ENCODE peak calls at places on chromosomes 7 and 10, in seven cellular contexts. N is effector memory CD4-positive, alpha-beta T cell; B is psoas muscle; A is left ventricle myocardium inferior; E is tibial nerve; L is lower lobe of right lung; R is fibroblast of lung. S is an unnamed sample. For H3K36me3 and H3K4me1, the result is how much of the 10 kb centered on the place peaks cover.

GRCh38 chr10:73931767-73932624 is 21.1 kb downstream of the PLAU start:
- DNase-seq in N (peak), B (no peak), A (no peak), E (no peak), L (peak), R (peak), S (peak)

GRCh38 chr10:123570051-123570897 is 95.9 kb upstream of the GPR26 start:
- DNase-seq in N (no peak), B (no peak), A (no peak), E (no peak), L (no peak), R (no peak), S (no peak)

GRCh38 chr10:117373848-117374505 is 1.3 kb downstream of the PDZD8 start:
- DNase-seq in N (peak), B (peak), A (peak), E (no peak), L (peak), R (peak), S (peak)

GRCh38 chr7:140084972-140085371 is 22.2 kb upstream of the PARP12 start:
- DNase-seq in N (no peak), B (no peak), A (peak), E (no peak), L (no peak), R (no peak), S (no peak)

GRCh38 chr10:60114765-60115586 is 208.6 kb upstream of the CCDC6 start:
- DNase-seq in N (no peak), B (no peak), A (no peak), E (no peak), L (no peak), R (peak), S (no peak)

GRCh38 chr10:61285749-61286148 is 167.4 kb downstream of the TMEM26 start:
- DNase-seq in N (no peak), B (no peak), A (no peak), E (no peak), L (no peak), R (peak), S (no peak)

GRCh38 chr7:78197447-78197846 is 398.9 kb downstream of the PHTF2 start:
- DNase-seq in N (no peak), B (no peak), A (no peak), E (no peak), L (no peak), R (peak), S (no peak)

GRCh38 chr7:151091431-151091830 is 5.2 kb downstream of the AGAP3 start:
- DNase-seq in N (no peak), B (no peak), A (no peak), E (no peak), L (no peak), R (no peak), S (no peak)

GRCh38 chr10:132099701-132100481 is 34.1 kb downstream of the JAKMIP3 start:
- DNase-seq in N (no peak), B (no peak), A (no peak), E (no peak), L (peak), R (no peak), S (no peak)

GRCh38 chr10:48685731-48686130 is 1.1 kb downstream of the WDFY4 start:
- DNase-seq in N (no peak), B (no peak), A (no peak), E (no peak), L (no peak), R (no peak), S (no peak)

GRCh38 chr7:26117142-26117807 is 34.7 kb upstream of the NFE2L3 start:
- DNase-seq in N (no peak), B (no peak), A (no peak), E (no peak), L (no peak), R (no peak), S (no peak)

GRCh38 chr7:11650504-11650903 is 181.5 kb downstream of the THSD7A start:
- DNase-seq in N (no peak), B (no peak), A (no peak), E (no peak), L (no peak), R (no peak), S (no peak)

GRCh38 chr10:79982486-79982800 is 33.5 kb upstream of the SFTPD start:
- DNase-seq in N (no peak), B (no peak), A (no peak), E (no peak), L (no peak), R (peak), S (no peak)
- H3K4me3 ChIP-seq in N (no peak), B (peak), A (peak), E (peak), L (peak), R (no peak), S (no peak)

GRCh38 chr7:134781171-134781570 is 1.7 kb downstream of the CALD1 start:
- DNase-seq in N (no peak), B (no peak), A (no peak), E (no peak), L (no peak), R (no peak), S (no peak)

GRCh38 chr7:134784251-134785049 is 5.0 kb downstream of the CALD1 start:
- DNase-seq in N (no peak), B (no peak), A (no peak), E (no peak), L (no peak), R (peak), S (no peak)

GRCh38 chr7:134785842-134786241 is 6.4 kb downstream of the CALD1 start:
- DNase-seq in N (no peak), B (no peak), A (no peak), E (no peak), L (no peak), R (no peak), S (no peak)

GRCh38 chr7:134782121-134782623 is 2.7 kb downstream of the CALD1 start:
- DNase-seq in N (no peak), B (no peak), A (no peak), E (no peak), L (no peak), R (peak), S (no peak)

GRCh38 chr7:134783294-134784069 is 4.0 kb downstream of the CALD1 start:
- DNase-seq in N (no peak), B (no peak), A (no peak), E (no peak), L (no peak), R (no peak), S (no peak)
- H3K36me3 ChIP-seq in N (under half), B (under half), A (under half), E (under half), L (under half), R (under half), S (under half)

GRCh38 chr7:12839508-12840153 is 152.2 kb downstream of the ARL4A start:
- DNase-seq in N (no peak), B (no peak), A (no peak), E (no peak), L (no peak), R (no peak), S (no peak)

GRCh38 chr7:12827920-12828319 is 140.5 kb downstream of the ARL4A start:
- DNase-seq in N (no peak), B (no peak), A (no peak), E (no peak), L (no peak), R (peak), S (no peak)

GRCh38 chr7:12834782-12835181 is 147.3 kb downstream of the ARL4A start:
- DNase-seq in N (no peak), B (no peak), A (no peak), E (no peak), L (no peak), R (no peak), S (no peak)

GRCh38 chr7:12831024-12831423 is 143.6 kb downstream of the ARL4A start:
- DNase-seq in N (no peak), B (no peak), A (no peak), E (no peak), L (no peak), R (no peak), S (no peak)

GRCh38 chr7:12833829-12834228 is 146.4 kb downstream of the ARL4A start:
- DNase-seq in N (no peak), B (no peak), A (no peak), E (no peak), L (no peak), R (no peak), S (no peak)
- H3K4me1 ChIP-seq in N (under half), B (under half), A (under half), E (under half), L (under half), R (under half), S (under half)

DNA sequence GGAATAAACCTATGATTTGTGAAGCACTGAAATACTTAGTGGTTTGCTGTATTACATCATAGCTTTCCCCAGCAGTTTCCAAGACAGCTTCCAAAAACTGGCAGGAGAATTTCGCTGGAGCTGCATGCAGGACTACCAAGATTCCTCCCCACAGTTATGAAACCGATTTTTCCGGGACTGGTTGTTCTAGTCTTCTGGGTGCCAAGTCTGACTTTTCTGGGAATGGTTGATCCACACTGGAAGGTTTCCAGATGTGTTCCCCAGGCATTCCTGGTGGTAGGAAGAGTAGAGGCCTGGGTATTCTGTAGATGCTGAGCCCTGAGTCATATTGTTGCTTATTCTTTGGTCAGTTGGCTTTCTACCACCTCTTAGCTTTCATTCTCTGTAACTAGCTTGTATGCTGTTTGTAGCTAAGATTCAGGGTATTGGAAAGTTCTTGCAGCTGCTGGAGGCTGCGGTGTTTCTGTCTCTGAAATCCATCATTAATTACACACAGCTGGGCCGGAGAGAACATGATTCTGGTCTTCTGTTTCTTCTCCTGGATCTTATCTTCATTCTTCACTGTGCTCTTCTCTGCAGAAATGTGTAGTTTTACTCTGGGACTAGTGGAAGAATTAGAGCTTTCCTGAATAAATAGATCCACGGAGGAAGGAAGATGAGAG is 6.3 kb downstream of the ABCC2 start:
- DNase-seq in N (no peak), B (no peak), A (no peak), E (peak), L (no peak), R (peak), S (no peak)
- H3K4me3 ChIP-seq in N (no peak), B (no peak), A (no peak), E (no peak), L (no peak), R (no peak), S (no peak)

DNA sequence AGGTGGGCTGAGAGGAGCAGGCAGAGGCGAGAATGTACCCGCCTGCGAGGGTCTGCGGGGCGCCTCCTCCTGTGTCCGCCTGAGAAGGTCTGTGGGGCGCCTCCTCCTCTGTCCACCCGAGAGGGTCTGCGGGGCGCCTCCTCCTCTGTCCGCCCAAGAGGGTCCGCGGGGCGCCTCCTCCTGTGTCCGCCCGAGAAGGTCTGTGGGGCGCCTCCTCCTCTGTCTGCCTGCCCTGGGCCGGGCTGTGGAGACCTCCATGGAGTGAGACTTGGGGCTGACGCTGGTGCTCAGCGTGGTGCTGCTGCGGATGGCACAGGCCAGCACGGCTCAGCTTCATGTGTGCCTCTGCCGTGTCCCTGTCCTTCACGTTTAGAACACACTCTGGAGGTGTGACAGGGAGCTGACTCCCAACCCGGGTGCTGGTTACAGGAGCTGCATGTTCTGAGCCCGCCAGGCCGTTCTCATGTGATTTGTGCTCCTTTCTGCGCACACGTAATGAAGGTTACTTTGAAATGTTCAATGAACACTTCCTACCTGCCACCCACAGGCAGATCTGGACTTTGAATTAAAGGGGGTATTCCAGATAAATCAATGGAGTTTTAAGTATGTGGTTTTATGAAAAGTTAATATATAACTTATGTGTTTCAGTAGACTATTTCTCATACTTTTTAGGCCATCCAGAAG is 20.5 kb upstream of the GET4 start:
- DNase-seq in N (no peak), B (no peak), A (no peak), E (no peak), L (no peak), R (no peak), S (no peak)
- H3K36me3 ChIP-seq in N (half or more), B (half or more), A (half or more), E (half or more), L (half or more), R (half or more), S (half or more)

GRCh38 chr7:94177441-94177840 is 173.3 kb upstream of the BET1 start:
- DNase-seq in N (no peak), B (no peak), A (no peak), E (no peak), L (no peak), R (no peak), S (no peak)
- H3K4me1 ChIP-seq in N (under half), B (under half), A (under half), E (under half), L (under half), R (under half), S (under half)

GRCh38 chr10:119105155-119105554 is 1.2 kb downstream of the DENND10 start:
- DNase-seq in N (no peak), B (no peak), A (no peak), E (no peak), L (no peak), R (no peak), S (no peak)
- H3K4me3 ChIP-seq in N (peak), B (peak), A (peak), E (peak), L (peak), R (peak), S (peak)

GRCh38 chr7:116242177-116242576 is 31.8 kb downstream of the TES start:
- DNase-seq in N (no peak), B (no peak), A (no peak), E (no peak), L (no peak), R (no peak), S (no peak)

GRCh38 chr7:116240021-116240659 is 29.8 kb downstream of the TES start:
- DNase-seq in N (no peak), B (no peak), A (no peak), E (no peak), L (no peak), R (no peak), S (no peak)

GRCh38 chr7:116242759-116243158 is 32.4 kb downstream of the TES start:
- DNase-seq in N (no peak), B (no peak), A (no peak), E (no peak), L (no peak), R (no peak), S (no peak)

GRCh38 chr7:116239434-116239833 is 29.1 kb downstream of the TES start:
- DNase-seq in N (no peak), B (no peak), A (no peak), E (no peak), L (no peak), R (no peak), S (no peak)

GRCh38 chr7:116241296-116241695 is 31.0 kb downstream of the TES start:
- DNase-seq in N (no peak), B (no peak), A (no peak), E (no peak), L (no peak), R (peak), S (no peak)
- H3K36me3 ChIP-seq in N (under half), B (under half), A (under half), E (under half), L (under half), R (under half), S (under half)